ENCODE peak calls at places on chromosome 21, in five cellular contexts. D is stomach, W is esophagus squamous epithelium, P is NT2/D1, B is GM23338. T is an unnamed sample. For H3K4me1, the result is how much of the 10 kb centered on the place peaks cover.

GRCh38 chr21:20997633-20998455 is at the start of gene NCAM2:
- DNase-seq in P (peak), B (peak), W (no peak), D (peak), T (peak)

GRCh38 chr21:37207441-37208009 is 59.6 kb downstream of the VPS26C start:
- DNase-seq in B (no peak), D (no peak), P (no peak), W (no peak), T (no peak)

GRCh38 chr21:36310016-36310415 is 10.0 kb upstream of the MORC3 start:
- DNase-seq in P (no peak), D (no peak), W (no peak), B (no peak), T (no peak)

GRCh38 chr21:33058468-33059318 is 11.2 kb upstream of the OLIG1 start:
- DNase-seq in W (no peak), B (no peak), P (no peak), D (no peak), T (no peak)

GRCh38 chr21:32388306-32388705 is 4.5 kb downstream of the URB1 start:
- DNase-seq in W (no peak), D (no peak), B (no peak), P (no peak), T (no peak)

GRCh38 chr21:44437696-44438431 is 17.4 kb upstream of the LRRC3 start:
- DNase-seq in D (no peak), W (no peak), B (no peak), P (no peak), T (peak)

GRCh38 chr21:17613242-17613676 is 558 bp upstream of the BTG3 start:
- DNase-seq in D (peak), P (no peak), B (no peak), W (no peak), T (peak)

GRCh38 chr21:16840549-16840948 is 672.3 kb upstream of the CXADR start:
- DNase-seq in D (no peak), P (no peak), W (no peak), B (no peak), T (no peak)

GRCh38 chr21:44836666-44837471 is 19.0 kb upstream of the SUMO3 start:
- DNase-seq in P (no peak), B (no peak), D (no peak), W (no peak), T (peak)

GRCh38 chr21:32302560-32302959 is 3.9 kb downstream of the MRAP start:
- DNase-seq in P (no peak), W (no peak), B (no peak), D (no peak), T (no peak)

DNA sequence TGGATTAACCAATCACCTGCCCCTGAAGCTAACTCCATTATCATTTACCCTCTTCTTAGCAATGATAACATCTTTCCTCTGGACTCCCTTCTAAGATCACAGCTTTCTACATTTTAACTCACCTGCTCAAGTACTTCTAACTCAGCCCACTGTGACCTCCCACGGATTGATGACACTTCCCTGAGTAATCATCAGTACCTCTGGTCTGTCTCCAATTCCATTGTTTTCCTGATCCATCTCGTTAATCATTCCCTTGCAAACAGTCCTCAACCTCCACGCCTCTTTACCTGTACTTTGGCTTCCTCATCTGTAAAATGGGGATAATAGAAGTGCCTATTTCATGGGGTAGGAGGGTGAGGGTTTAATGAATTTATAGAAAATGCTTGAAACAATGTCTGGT is 195.3 kb upstream of the APP start:
- DNase-seq in D (no peak), W (no peak), B (no peak), P (no peak), T (no peak)
- H3K4me1 ChIP-seq in D (under half), W (under half), B (under half), P (under half), T (under half)

GRCh38 chr21:35204850-35205564 is 155.9 kb upstream of the RUNX1 start:
- DNase-seq in B (peak), D (peak), W (no peak), P (no peak), T (peak)
- H3K4me3 ChIP-seq in B (no peak), D (peak), W (peak), P (no peak), T (peak)

DNA sequence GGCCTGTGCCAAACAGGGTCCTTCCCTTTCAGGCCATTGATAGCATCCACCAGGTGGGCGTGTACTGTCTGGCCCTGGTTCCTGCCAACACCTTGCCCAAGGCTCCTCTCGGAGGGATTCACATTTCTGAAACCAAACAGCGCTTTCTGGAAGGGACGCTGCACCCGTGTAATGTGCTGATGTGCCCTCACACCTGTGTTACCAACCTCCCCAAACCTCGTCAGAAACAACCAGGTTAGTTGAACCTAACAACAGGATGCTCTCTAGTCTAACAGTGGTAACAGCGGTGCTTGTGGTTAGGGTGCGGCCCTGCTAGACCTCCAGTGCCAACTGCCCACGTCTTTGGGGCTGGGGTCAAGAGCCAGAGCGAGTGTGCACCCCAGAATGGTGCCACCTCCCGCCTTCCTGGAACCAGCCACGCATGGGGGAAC is 54.4 kb downstream of the S100B start:
- DNase-seq in W (no peak), P (no peak), D (peak), B (no peak), T (no peak)
- H3K4me1 ChIP-seq in W (under half), P (under half), D (under half), B (under half), T (under half)

GRCh38 chr21:26843912-26844257 is 1.3 kb downstream of the ADAMTS1 start:
- DNase-seq in W (no peak), D (no peak), B (peak), P (peak), T (no peak)
- H3K4me3 ChIP-seq in W (peak), D (peak), B (peak), P (peak), T (peak)

DNA sequence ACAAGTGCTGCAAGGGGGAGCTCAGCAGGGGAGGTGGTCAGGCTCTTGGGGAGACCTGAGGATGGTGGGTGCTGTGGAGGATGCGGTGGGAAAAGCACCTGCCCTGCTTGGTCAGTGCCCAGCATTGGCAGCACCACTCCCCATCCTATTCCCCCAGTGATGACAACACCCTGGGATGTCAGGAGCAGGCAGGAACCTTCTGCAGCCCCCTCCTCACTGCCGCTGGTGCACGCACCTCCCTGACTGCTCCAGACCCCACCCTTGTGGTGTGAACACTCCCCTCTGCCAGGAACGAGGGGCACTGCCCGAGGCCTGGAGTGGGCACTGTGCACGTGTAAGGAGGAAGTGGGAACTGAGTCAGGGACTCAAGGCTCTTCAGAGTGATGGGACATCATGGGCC is 12.5 kb downstream of the TMPRSS3 start:
- DNase-seq in W (no peak), P (no peak), D (no peak), B (no peak), T (peak)
- H3K4me1 ChIP-seq in W (under half), P (under half), D (under half), B (under half), T (under half)